ENCODE peak calls at places on chromosomes 7 and 10, in eight cellular contexts. K, F, O, D, M, U, Z and C are unnamed samples.

GRCh38 chr7:151690597-151690996 is 170.9 kb upstream of the RHEB start:
- DNase-seq in K (no peak), F (no peak), O (no peak), D (no peak), M (no peak), U (no peak), Z (no peak), C (no peak)

GRCh38 chr7:83547526-83547925 is 101.4 kb downstream of the SEMA3E start:
- DNase-seq in K (peak), F (peak), O (no peak), D (no peak), M (no peak), U (no peak), Z (no peak), C (no peak)

GRCh38 chr10:109895095-109895818 is 28.1 kb downstream of the XPNPEP1 start:
- DNase-seq in K (no peak), F (no peak), O (no peak), D (peak), M (peak), U (no peak), Z (no peak), C (no peak)

GRCh38 chr10:5533098-5533731 is 8.5 kb downstream of the CALML3 start:
- DNase-seq in K (no peak), F (no peak), O (no peak), D (no peak), M (no peak), U (no peak), Z (no peak), C (no peak)

GRCh38 chr10:103481974-103482531 is 3.0 kb upstream of the CALHM3 start:
- DNase-seq in K (peak), F (peak), O (peak), D (peak), M (no peak), U (peak), Z (peak), C (no peak)

GRCh38 chr7:31785081-31785480 is 98.1 kb downstream of the PPP1R17 start:
- DNase-seq in K (no peak), F (no peak), O (peak), D (no peak), M (no peak), U (no peak), Z (no peak), C (no peak)

GRCh38 chr7:158186406-158186805 is 401.2 kb downstream of the PTPRN2 start:
- DNase-seq in K (no peak), F (no peak), O (no peak), D (no peak), M (no peak), U (no peak), Z (no peak), C (no peak)

GRCh38 chr7:101163281-101164070 is 1.9 kb downstream of the VGF start:
- DNase-seq in K (no peak), F (peak), O (peak), D (no peak), M (no peak), U (peak), Z (no peak), C (no peak)

GRCh38 chr7:75623390-75624133 is 115.2 kb downstream of the HIP1 start:
- DNase-seq in K (no peak), F (no peak), O (no peak), D (no peak), M (no peak), U (no peak), Z (no peak), C (no peak)

GRCh38 chr10:22712959-22713852 is 1.2 kb downstream of the PIP4K2A start:
- DNase-seq in K (peak), F (no peak), O (peak), D (peak), M (peak), U (peak), Z (peak), C (no peak)

GRCh38 chr7:159008417-159008816 is 136.2 kb downstream of the VIPR2 start:
- DNase-seq in K (no peak), F (no peak), O (no peak), D (no peak), M (no peak), U (no peak), Z (no peak), C (no peak)

GRCh38 chr7:88200793-88201192 is 19.0 kb downstream of the SRI start:
- DNase-seq in K (no peak), F (peak), O (peak), D (no peak), M (no peak), U (no peak), Z (no peak), C (no peak)

GRCh38 chr7:2735744-2736143 is 47.7 kb downstream of the AMZ1 start:
- DNase-seq in K (no peak), F (no peak), O (no peak), D (no peak), M (no peak), U (no peak), Z (no peak), C (no peak)

GRCh38 chr7:139739863-139740597 is 37.8 kb downstream of the HIPK2 start:
- DNase-seq in K (no peak), F (peak), O (no peak), D (no peak), M (no peak), U (no peak), Z (no peak), C (no peak)

GRCh38 chr10:10460452-10460851 is 557.2 kb upstream of the CELF2 start:
- DNase-seq in K (no peak), F (no peak), O (no peak), D (no peak), M (no peak), U (no peak), Z (no peak), C (no peak)

GRCh38 chr7:132871419-132871818 is 210.5 kb downstream of the CHCHD3 start:
- DNase-seq in K (no peak), F (no peak), O (no peak), D (no peak), M (no peak), U (no peak), Z (no peak), C (no peak)

GRCh38 chr10:86649471-86650150 is 4.7 kb upstream of the OPN4 start:
- DNase-seq in K (no peak), F (no peak), O (no peak), D (no peak), M (no peak), U (no peak), Z (no peak), C (peak)

GRCh38 chr10:86963341-86963919 is 4.9 kb upstream of the ADIRF start:
- DNase-seq in K (no peak), F (no peak), O (no peak), D (no peak), M (no peak), U (no peak), Z (no peak), C (peak)

GRCh38 chr7:138460176-138460648 is at the start of gene TRIM24:
- DNase-seq in K (no peak), F (peak), O (peak), D (no peak), M (no peak), U (peak), Z (no peak), C (no peak)

GRCh38 chr10:71323407-71323806 is 4.3 kb downstream of the SLC29A3 start:
- DNase-seq in K (peak), F (no peak), O (peak), D (peak), M (no peak), U (no peak), Z (peak), C (no peak)

GRCh38 chr7:131147604-131148003 is 180.1 kb upstream of the MKLN1 start:
- DNase-seq in K (no peak), F (no peak), O (no peak), D (no peak), M (no peak), U (no peak), Z (no peak), C (no peak)

GRCh38 chr10:96288151-96288621 is 16.0 kb upstream of the DNTT start:
- DNase-seq in K (peak), F (no peak), O (no peak), D (no peak), M (no peak), U (no peak), Z (no peak), C (no peak)

GRCh38 chr7:108012499-108013430 is 9.8 kb upstream of the LAMB1 start:
- DNase-seq in K (no peak), F (no peak), O (no peak), D (no peak), M (no peak), U (no peak), Z (no peak), C (no peak)

GRCh38 chr7:111083423-111083822 is 7.5 kb upstream of the LRRN3 start:
- DNase-seq in K (peak), F (no peak), O (no peak), D (no peak), M (no peak), U (no peak), Z (peak), C (no peak)

GRCh38 chr10:5079836-5080235 is 14.4 kb upstream of the AKR1C3 start:
- DNase-seq in K (no peak), F (no peak), O (no peak), D (no peak), M (no peak), U (no peak), Z (no peak), C (no peak)

GRCh38 chr10:110007171-110007700 is 548 bp upstream of the ADD3 start:
- DNase-seq in K (no peak), F (no peak), O (no peak), D (peak), M (no peak), U (no peak), Z (no peak), C (no peak)

GRCh38 chr7:101200862-101201599 is at the start of gene MOGAT3:
- DNase-seq in K (no peak), F (no peak), O (no peak), D (no peak), M (no peak), U (no peak), Z (no peak), C (no peak)